ENCODE peak calls at places on chromosomes 1 and 21, in seven cellular contexts. O is anterior cingulate cortex; V is stimulated activated effector memory CD8-positive, alpha-beta T cell treated with anti-CD3 and anti-CD28 coated beads, Interleukin-12 subunit alpha, Interleukin-12 subunit beta, amount 100 ng/mL, for 72 hours; T is GM19239; W is GM13976; G is iPS-NIHi11; B is CD4-positive, alpha-beta memory T cell. U is an unnamed sample.

GRCh38 chr1:6574818-6575217 is 5.0 kb upstream of the ZBTB48 start:
- DNase-seq in W (no peak), O (no peak), G (no peak), T (no peak), V (no peak), B (no peak), U (no peak)

GRCh38 chr1:9960011-9960410 is 16.7 kb downstream of the NMNAT1 start:
- DNase-seq in B (no peak), G (no peak), V (no peak), O (no peak), T (no peak), W (no peak), U (no peak)

GRCh38 chr1:181159451-181160151 is 71.1 kb downstream of the IER5 start:
- DNase-seq in T (no peak), B (peak), O (no peak), V (peak), W (no peak), G (no peak), U (no peak)

GRCh38 chr21:33380483-33380998 is 22.7 kb upstream of the IFNGR2 start:
- DNase-seq in G (peak), O (peak), T (no peak), B (peak), W (peak), V (peak), U (no peak)

GRCh38 chr21:28832013-28832714 is 160.5 kb downstream of the LTN1 start:
- DNase-seq in G (no peak), B (peak), O (no peak), W (no peak), T (no peak), V (no peak), U (no peak)

GRCh38 chr1:62436039-62436465 is 797 bp upstream of the USP1 start:
- DNase-seq in O (no peak), B (no peak), V (peak), G (peak), W (no peak), T (peak), U (peak)

GRCh38 chr1:46197551-46198025 is 646 bp downstream of the POMGNT1 start:
- DNase-seq in T (no peak), O (no peak), V (no peak), W (no peak), B (no peak), G (peak), U (no peak)

GRCh38 chr1:212225416-212225815 is 59.8 kb upstream of the PPP2R5A start:
- DNase-seq in V (peak), B (peak), G (no peak), O (no peak), T (no peak), W (no peak), U (no peak)

GRCh38 chr21:23811802-23812201 is 1795.5 kb downstream of the MRPL39 start:
- DNase-seq in V (no peak), W (no peak), O (no peak), T (no peak), G (no peak), B (no peak), U (no peak)

U was measured in GM12891.